ENCODE peak calls at places on chromosome 19, in five cellular contexts. U is erythroblast, Z is substantia nigra, X is EH, M is mucosa of descending colon. K is an unnamed sample.

GRCh38 chr19:50924576-50924975 is 13.4 kb upstream of the KLK4 start:
- DNase-seq in X (no peak), Z (no peak), U (no peak), M (no peak), K (no peak)

GRCh38 chr19:17103177-17103576 is 27.6 kb downstream of the MYO9B start:
- DNase-seq in U (peak; percentile 46), M (no peak), Z (no peak), X (peak; percentile 61), K (peak; percentile 66)

GRCh38 chr19:7783991-7784421 is 21.0 kb downstream of the CLEC4M start:
- DNase-seq in U (no peak), X (peak; percentile 12), M (no peak), Z (no peak), K (peak; percentile 74)

GRCh38 chr19:3478409-3479176 is 1.7 kb downstream of the SMIM24 start:
- DNase-seq in U (no peak), X (no peak), Z (no peak), M (no peak), K (no peak)

GRCh38 chr19:5255602-5256231 is 84.9 kb downstream of the PTPRS start:
- DNase-seq in M (no peak), X (no peak), Z (no peak), U (no peak), K (no peak)

GRCh38 chr19:33815410-33816340 is 19.0 kb downstream of the KCTD15 start:
- DNase-seq in X (peak; percentile 56), Z (no peak), U (no peak), M (no peak), K (peak; percentile 35)

GRCh38 chr19:16779539-16780163 is 49.5 kb upstream of the SIN3B start:
- DNase-seq in U (no peak), X (no peak), Z (no peak), M (no peak), K (no peak)

GRCh38 chr19:19113040-19113541 is 25.2 kb downstream of the TMEM161A start:
- DNase-seq in X (peak; percentile 54), M (no peak), U (peak; percentile 22), Z (no peak), K (peak; percentile 39)

GRCh38 chr19:14411161-14411560 is 8.0 kb downstream of the DDX39A start:
- DNase-seq in M (no peak), X (no peak), U (no peak), Z (no peak), K (no peak)

GRCh38 chr19:10871711-10872550 is 578 bp downstream of the CARM1 start:
- DNase-seq in Z (peak; percentile 34), X (no peak), U (peak; percentile 76), M (peak; percentile 51), K (peak; percentile 64)

K was measured in OCI-M1.